ENCODE peak calls at places on chromosomes 7 and 10, in six cellular contexts. N, Q, H, A, I and Z are unnamed samples.
A peak's percentile ranks its signal among the peaks of the same experiment; 100 is the strongest.

GRCh38 chr10:77699080-77699645 is 61.6 kb upstream of the KCNMA1 start:
- DNase-seq in A (no peak), H (no peak), Q (no peak), N (no peak), I (no peak), Z (no peak)

GRCh38 chr10:68598978-68599753 is 39.0 kb downstream of the TET1 start:
- DNase-seq in H (no peak), A (no peak), I (no peak), Q (peak; percentile 55), N (peak; percentile 8), Z (peak; percentile 29)

GRCh38 chr7:55622241-55622835 is 50.0 kb upstream of the VOPP1 start:
- DNase-seq in A (no peak), N (no peak), I (no peak), H (no peak), Q (no peak), Z (no peak)

GRCh38 chr7:116210345-116211005 is at the start of gene TES:
- DNase-seq in Q (peak; percentile 87), I (peak; percentile 36), N (peak; percentile 80), A (no peak), H (peak; percentile 31), Z (peak; percentile 78)

GRCh38 chr10:12981570-12981969 is 19.9 kb downstream of the CCDC3 start:
- DNase-seq in H (no peak), N (no peak), A (no peak), Q (no peak), I (no peak), Z (no peak)

GRCh38 chr10:125881192-125881591 is at the start of gene DHX32:
- DNase-seq in H (no peak), Q (no peak), A (peak; percentile 35), N (no peak), I (no peak), Z (no peak)

GRCh38 chr7:73482746-73483145 is 39.3 kb downstream of the BAZ1B start:
- DNase-seq in Q (no peak), A (no peak), I (no peak), N (peak; percentile 26), H (no peak), Z (no peak)

GRCh38 chr7:104900525-104900924 is 113.5 kb upstream of the KMT2E start:
- DNase-seq in I (no peak), A (peak; percentile 90), N (no peak), H (no peak), Q (no peak), Z (no peak)

GRCh38 chr7:55017841-55018240 is 976 bp upstream of the EGFR start:
- DNase-seq in Q (no peak), H (no peak), A (no peak), I (no peak), N (no peak), Z (no peak)

GRCh38 chr10:104908581-104908980 is 267.5 kb downstream of the SORCS3 start:
- DNase-seq in I (no peak), Q (no peak), A (no peak), N (no peak), H (no peak), Z (no peak)

GRCh38 chr10:132861884-132862461 is 76.0 kb upstream of the NKX6-2 start:
- DNase-seq in H (no peak), A (no peak), N (no peak), I (no peak), Q (no peak), Z (peak; percentile 14)

GRCh38 chr7:143385891-143386781 is 5.0 kb downstream of the ZYX start:
- DNase-seq in N (no peak), H (no peak), A (no peak), Q (no peak), I (no peak), Z (no peak)

GRCh38 chr10:76333331-76333730 is 901.9 kb downstream of the LRMDA start:
- DNase-seq in H (no peak), Q (no peak), I (no peak), A (no peak), N (no peak), Z (no peak)

GRCh38 chr7:47303014-47303694 is 278.8 kb downstream of the TNS3 start:
- DNase-seq in N (no peak), I (no peak), H (no peak), A (no peak), Q (no peak), Z (no peak)

GRCh38 chr7:103094102-103094501 is 19.2 kb downstream of the ARMC10 start:
- DNase-seq in Q (no peak), I (no peak), N (no peak), A (no peak), H (no peak), Z (no peak)

GRCh38 chr10:104054430-104054829 is 31.2 kb downstream of the COL17A1 start:
- DNase-seq in N (no peak), Q (no peak), A (no peak), I (no peak), H (no peak), Z (no peak)

GRCh38 chr7:42272793-42273665 is 36.0 kb upstream of the GLI3 start:
- DNase-seq in I (no peak), A (peak; percentile 39), H (no peak), N (peak; percentile 42), Q (no peak), Z (no peak)

GRCh38 chr10:131825960-131826650 is 74.7 kb upstream of the PPP2R2D start:
- DNase-seq in Q (no peak), A (no peak), N (no peak), I (no peak), H (no peak), Z (no peak)

GRCh38 chr7:158252837-158253669 is 334.6 kb downstream of the PTPRN2 start:
- DNase-seq in H (no peak), N (no peak), A (no peak), Q (peak; percentile 17), I (no peak), Z (no peak)

GRCh38 chr7:156969972-156970420 is 20.5 kb downstream of the NOM1 start:
- DNase-seq in Q (no peak), H (no peak), A (no peak), N (no peak), I (no peak), Z (no peak)

GRCh38 chr10:122850705-122851640 is 5.3 kb upstream of the CUZD1 start:
- DNase-seq in N (no peak), H (no peak), A (no peak), I (no peak), Q (no peak), Z (no peak)

GRCh38 chr7:30684351-30684750 is 2.1 kb upstream of the CRHR2 start:
- DNase-seq in H (no peak), I (no peak), A (no peak), Q (no peak), N (no peak), Z (no peak)

GRCh38 chr10:102465466-102465865 is 14.1 kb upstream of the C10orf95 start:
- DNase-seq in Q (no peak), I (no peak), N (no peak), A (no peak), H (no peak), Z (no peak)

GRCh38 chr10:44300666-44301649 is 83.9 kb downstream of the CXCL12 start:
- DNase-seq in H (no peak), A (peak; percentile 97), N (no peak), I (no peak), Q (peak; percentile 67), Z (no peak)

GRCh38 chr10:86632009-86632800 is 22.1 kb upstream of the OPN4 start:
- DNase-seq in I (no peak), H (no peak), A (no peak), Q (peak; percentile 51), N (no peak), Z (peak; percentile 44)